ENCODE peak calls at places on chromosome 5, in four cellular contexts. X is iris pigment epithelial cell, A is substantia nigra, M is cardiac muscle cell. B is an unnamed sample.

GRCh38 chr5:135149956-135150723 is 116.1 kb upstream of the PITX1 start:
- DNase-seq in A (no peak), M (no peak), X (no peak), B (no peak)

GRCh38 chr5:171205375-171205774 is 103.7 kb upstream of the TLX3 start:
- DNase-seq in M (no peak), A (no peak), X (no peak), B (no peak)

GRCh38 chr5:65076251-65076869 is 307.6 kb downstream of the CWC27 start:
- DNase-seq in A (no peak), M (peak), X (peak), B (no peak)

GRCh38 chr5:6644841-6645240 is 11.6 kb downstream of the SRD5A1 start:
- DNase-seq in M (no peak), X (no peak), A (no peak), B (no peak)

GRCh38 chr5:90954951-90955635 is 396.5 kb downstream of the ADGRV1 start:
- DNase-seq in A (no peak), X (no peak), M (no peak), B (no peak)

GRCh38 chr5:5665225-5666075 is 243.0 kb downstream of the ICE1 start:
- DNase-seq in X (no peak), M (no peak), A (no peak), B (no peak)

GRCh38 chr5:181207214-181207959 is 2.4 kb upstream of the TRIM7 start:
- DNase-seq in X (peak), A (no peak), M (peak), B (no peak)

GRCh38 chr5:32319392-32319791 is 6.7 kb upstream of the MTMR12 start:
- DNase-seq in X (no peak), A (no peak), M (no peak), B (no peak)

B was measured in GM12892.